ENCODE peak calls at places on chromosome 19, in seven cellular contexts. U is choroid plexus epithelial cell, N is keratinocyte, K is cardiac muscle cell, G is skeletal muscle cell, D is lower leg skin, O is dorsolateral prefrontal cortex. B is an unnamed sample.

GRCh38 chr19:29492761-29493160 is 33.0 kb upstream of the VSTM2B start:
- DNase-seq in U (no peak), N (no peak), K (no peak), G (no peak), D (no peak), O (peak), B (no peak)

GRCh38 chr19:40596608-40597328 is 4.4 kb upstream of the LTBP4 start:
- DNase-seq in U (peak), N (no peak), K (peak), G (no peak), D (peak), O (no peak), B (peak)

GRCh38 chr19:18518639-18519038 is 3.2 kb downstream of the ELL start:
- DNase-seq in U (no peak), N (no peak), K (no peak), G (no peak), D (no peak), O (no peak), B (no peak)

GRCh38 chr19:47696635-47697034 is 16.6 kb upstream of the EHD2 start:
- DNase-seq in U (no peak), N (no peak), K (no peak), G (no peak), D (no peak), O (no peak), B (no peak)

GRCh38 chr19:35462476-35462953 is 14.5 kb downstream of the FFAR2 start:
- DNase-seq in U (no peak), N (no peak), K (no peak), G (no peak), D (no peak), O (no peak), B (no peak)

GRCh38 chr19:34034318-34034846 is 137.9 kb upstream of the LSM14A start:
- DNase-seq in U (no peak), N (no peak), K (no peak), G (no peak), D (no peak), O (no peak), B (no peak)

GRCh38 chr19:17686592-17687042 is 1.5 kb downstream of the UNC13A start:
- DNase-seq in U (peak), N (no peak), K (peak), G (no peak), D (no peak), O (no peak), B (no peak)

GRCh38 chr19:44749994-44750393 is 1.5 kb downstream of the BCL3 start:
- DNase-seq in U (no peak), N (no peak), K (no peak), G (no peak), D (no peak), O (no peak), B (no peak)

GRCh38 chr19:38401148-38401547 is 1.7 kb upstream of the FAM98C start:
- DNase-seq in U (peak), N (no peak), K (no peak), G (no peak), D (no peak), O (no peak), B (no peak)

GRCh38 chr19:50981587-50982146 is 2.0 kb downstream of the KLK7 start:
- DNase-seq in U (no peak), N (no peak), K (no peak), G (no peak), D (no peak), O (no peak), B (no peak)

GRCh38 chr19:47284324-47284899 is 9.7 kb downstream of the INAFM1 start:
- DNase-seq in U (peak), N (no peak), K (peak), G (no peak), D (no peak), O (no peak), B (no peak)

GRCh38 chr19:5193192-5193591 is 147.4 kb downstream of the PTPRS start:
- DNase-seq in U (no peak), N (no peak), K (no peak), G (no peak), D (no peak), O (no peak), B (no peak)

GRCh38 chr19:29841209-29841558 is 29.4 kb downstream of the CCNE1 start:
- DNase-seq in U (peak), N (no peak), K (no peak), G (no peak), D (no peak), O (no peak), B (peak)

GRCh38 chr19:29681422-29682235 is 16.4 kb downstream of the PLEKHF1 start:
- DNase-seq in U (peak), N (no peak), K (no peak), G (no peak), D (peak), O (no peak), B (no peak)

GRCh38 chr19:49165111-49165750 is 7.6 kb downstream of the TRPM4 start:
- DNase-seq in U (peak), N (no peak), K (peak), G (no peak), D (no peak), O (no peak), B (no peak)

GRCh38 chr19:38173324-38174041 is 50.5 kb downstream of the DPF1 start:
- DNase-seq in U (no peak), N (peak), K (no peak), G (peak), D (peak), O (peak), B (no peak)

GRCh38 chr19:48544856-48545750 is 6.9 kb upstream of the SULT2B1 start:
- DNase-seq in U (no peak), N (no peak), K (no peak), G (no peak), D (no peak), O (no peak), B (no peak)

GRCh38 chr19:39390759-39391592 is at the start of the genes MED29 and PAF1:
- DNase-seq in U (peak), N (peak), K (peak), G (peak), D (peak), O (peak), B (peak)

GRCh38 chr19:47729799-47730520 is 15.4 kb upstream of the NOP53 start:
- DNase-seq in U (no peak), N (no peak), K (peak), G (no peak), D (peak), O (no peak), B (peak)

GRCh38 chr19:1085676-1086442 is 9.3 kb downstream of the POLR2E start:
- DNase-seq in U (no peak), N (no peak), K (no peak), G (no peak), D (no peak), O (no peak), B (peak)

GRCh38 chr19:13707901-13708300 is 56.4 kb upstream of the MRI1 start:
- DNase-seq in U (no peak), N (no peak), K (no peak), G (no peak), D (no peak), O (no peak), B (no peak)

GRCh38 chr19:7550987-7551761 is 15.7 kb downstream of the PNPLA6 start:
- DNase-seq in U (peak), N (no peak), K (peak), G (no peak), D (no peak), O (peak), B (peak)

GRCh38 chr19:43901395-43902390 is 33.4 kb downstream of the ZNF45 start:
- DNase-seq in U (peak), N (no peak), K (peak), G (peak), D (peak), O (peak), B (peak)

GRCh38 chr19:4181053-4181508 is 1.3 kb downstream of the SIRT6 start:
- DNase-seq in U (no peak), N (no peak), K (no peak), G (no peak), D (no peak), O (no peak), B (no peak)

GRCh38 chr19:57665261-57665806 is 3.4 kb upstream of the ZSCAN4 start:
- DNase-seq in U (no peak), N (no peak), K (no peak), G (no peak), D (no peak), O (no peak), B (no peak)

GRCh38 chr19:46374526-46375475 is 27.9 kb downstream of the PPP5C start:
- DNase-seq in U (no peak), N (no peak), K (no peak), G (no peak), D (peak), O (peak), B (peak)

GRCh38 chr19:50897191-50897607 is 14.0 kb downstream of the KLK4 start:
- DNase-seq in U (no peak), N (no peak), K (no peak), G (no peak), D (no peak), O (no peak), B (no peak)

GRCh38 chr19:38149597-38149996 is 74.4 kb downstream of the DPF1 start:
- DNase-seq in U (peak), N (no peak), K (no peak), G (no peak), D (no peak), O (peak), B (no peak)

GRCh38 chr19:18606281-18607221 is at the start of gene CRLF1:
- DNase-seq in U (no peak), N (no peak), K (no peak), G (no peak), D (no peak), O (no peak), B (no peak)

GRCh38 chr19:1098177-1099051 is 3.2 kb upstream of the POLR2E start:
- DNase-seq in U (no peak), N (no peak), K (no peak), G (no peak), D (no peak), O (no peak), B (peak)

GRCh38 chr19:10158071-10158470 is 36.7 kb downstream of the DNMT1 start:
- DNase-seq in U (no peak), N (no peak), K (no peak), G (no peak), D (no peak), O (no peak), B (no peak)

GRCh38 chr19:57075801-57076492 is 43.8 kb upstream of the USP29 start:
- DNase-seq in U (no peak), N (no peak), K (no peak), G (no peak), D (no peak), O (peak), B (no peak)

GRCh38 chr19:13115936-13116281 is 631 bp downstream of the TRMT1 start:
- DNase-seq in U (no peak), N (no peak), K (no peak), G (no peak), D (no peak), O (no peak), B (no peak)

GRCh38 chr19:3653865-3654513 is 27.4 kb upstream of the CACTIN start:
- DNase-seq in U (no peak), N (no peak), K (no peak), G (no peak), D (no peak), O (no peak), B (no peak)

GRCh38 chr19:45179063-45179847 is 671 bp downstream of the BLOC1S3 start:
- DNase-seq in U (peak), N (no peak), K (peak), G (no peak), D (peak), O (peak), B (peak)

DNA sequence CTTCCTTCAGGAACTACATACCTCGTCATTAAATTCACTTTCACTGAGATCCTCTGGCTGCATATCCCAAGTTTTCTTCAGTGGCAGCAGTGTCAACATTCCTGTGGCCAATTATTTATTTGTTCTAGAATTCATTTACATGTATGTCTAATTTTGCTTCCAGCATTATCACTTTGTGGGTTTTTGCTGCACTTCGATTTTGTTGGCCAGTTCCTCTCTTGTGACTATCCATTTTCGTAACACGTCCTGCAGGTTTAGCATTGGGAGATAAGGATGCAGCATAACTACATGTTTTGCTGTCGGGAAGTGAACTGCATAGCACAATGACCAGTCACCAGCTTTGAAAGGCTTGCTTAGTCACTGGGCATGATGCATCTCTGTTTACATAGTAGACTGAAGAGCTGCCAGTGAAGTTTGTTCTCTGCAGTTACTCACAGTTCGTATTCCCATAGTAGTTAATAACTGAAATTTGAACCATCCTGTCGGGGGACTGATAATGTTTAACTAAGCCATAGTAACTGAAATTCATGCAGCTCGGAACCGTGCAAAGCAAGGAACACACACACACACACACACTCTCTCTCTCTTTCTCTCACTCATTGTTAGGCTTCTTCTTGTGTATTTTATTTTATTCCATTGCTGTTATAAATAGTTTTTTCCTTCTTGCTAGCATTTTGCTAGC is 28.3 kb downstream of the ZNF507 start:
- DNase-seq in U (peak), N (peak), K (peak), G (peak), D (no peak), O (no peak), B (no peak)
- H3K4me3 ChIP-seq in U (peak), N (no peak), K (no peak), G (no peak), D (no peak), O (no peak), B (no peak)

GRCh38 chr19:15828121-15828620 is 12.7 kb upstream of the OR10H1 start:
- DNase-seq in U (no peak), N (no peak), K (no peak), G (no peak), D (no peak), O (no peak), B (no peak)
- H3K4me3 ChIP-seq in U (no peak), N (no peak), K (no peak), G (no peak), D (no peak), O (no peak), B (no peak)

GRCh38 chr19:21587549-21587948 is 82.1 kb downstream of the ZNF429 start:
- DNase-seq in U (no peak), N (no peak), K (no peak), G (no peak), D (no peak), O (no peak), B (no peak)

GRCh38 chr19:21588202-21588601 is 82.8 kb downstream of the ZNF429 start:
- DNase-seq in U (no peak), N (no peak), K (no peak), G (no peak), D (no peak), O (no peak), B (no peak)

GRCh38 chr19:21586341-21587116 is 81.1 kb downstream of the ZNF429 start:
- DNase-seq in U (no peak), N (no peak), K (peak), G (no peak), D (no peak), O (no peak), B (peak)

GRCh38 chr19:21585491-21585890 is 80.1 kb downstream of the ZNF429 start:
- DNase-seq in U (no peak), N (no peak), K (no peak), G (no peak), D (no peak), O (no peak), B (no peak)

DNA sequence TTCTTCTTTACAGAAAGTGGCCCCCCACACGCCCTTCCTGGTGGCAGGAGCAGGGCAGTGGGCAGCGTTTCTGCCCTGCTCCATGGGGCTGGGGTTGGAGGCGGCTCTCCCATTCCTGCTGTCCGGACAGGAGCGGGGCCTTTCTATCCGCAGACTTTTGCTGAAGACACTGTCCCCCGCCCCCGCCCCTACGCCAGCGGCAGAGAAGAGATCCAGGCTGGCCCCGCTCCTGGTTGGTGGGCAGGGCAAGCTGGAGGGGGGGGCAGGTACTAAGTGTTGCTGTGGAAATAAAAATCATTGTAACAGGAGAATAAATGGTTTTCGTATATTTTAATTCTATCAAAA is 81.7 kb downstream of the ZNF429 start:
- DNase-seq in U (no peak), N (no peak), K (no peak), G (no peak), D (no peak), O (no peak), B (no peak)
- H3K4me3 ChIP-seq in U (no peak), N (no peak), K (peak), G (no peak), D (no peak), O (peak), B (peak)

DNA sequence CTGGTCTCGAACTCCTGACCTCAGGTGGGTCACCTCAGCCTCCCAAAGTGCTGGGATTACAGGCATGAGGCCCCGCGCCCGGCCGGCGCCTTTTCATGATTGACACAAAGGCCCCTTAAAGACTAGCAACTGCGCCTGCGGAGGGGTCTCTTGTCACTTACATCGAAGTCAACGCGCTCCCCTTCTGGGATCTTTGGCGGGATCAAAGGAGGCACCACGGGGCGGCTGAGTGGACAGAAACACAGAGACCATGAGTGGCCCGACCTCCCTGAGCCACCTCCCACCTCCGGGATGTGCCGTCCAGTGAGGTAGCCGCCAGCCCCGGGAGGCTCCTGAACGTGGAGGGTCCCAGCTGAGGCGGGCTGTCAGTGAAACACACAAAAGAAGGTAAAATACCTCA is 7.3 kb downstream of the TNNT1 start:
- DNase-seq in U (no peak), N (no peak), K (no peak), G (no peak), D (no peak), O (no peak), B (no peak)
- H3K4me3 ChIP-seq in U (no peak), N (no peak), K (no peak), G (no peak), D (no peak), O (peak), B (no peak)